ENCODE peak calls at places on chromosomes 3 and 15, in six cellular contexts. One of them, this sample, is unnamed.

GRCh38 chr15:43510230-43511011 is 7.0 kb upstream of the MAP1A start:
- DNase-seq in posterior cingulate gyrus: peak; percentile 99
- DNase-seq in neural crest cell: peak; percentile 95
- DNase-seq in mesothelial cell of epicardium: peak; percentile 98
- DNase-seq in astrocyte of the hippocampus: peak; percentile 100
- DNase-seq in left ventricle myocardium superior: peak; percentile 100
- DNase-seq in this sample: peak; percentile 97

GRCh38 chr3:43766672-43767465 is 76.1 kb downstream of the ABHD5 start:
- DNase-seq in posterior cingulate gyrus: no peak
- DNase-seq in neural crest cell: no peak
- DNase-seq in mesothelial cell of epicardium: no peak
- DNase-seq in astrocyte of the hippocampus: peak; percentile 35
- DNase-seq in left ventricle myocardium superior: no peak
- DNase-seq in this sample: no peak

GRCh38 chr15:51380999-51381806 is 39.7 kb downstream of the GLDN start:
- DNase-seq in posterior cingulate gyrus: peak; percentile 57
- DNase-seq in neural crest cell: peak; percentile 44
- DNase-seq in mesothelial cell of epicardium: no peak
- DNase-seq in astrocyte of the hippocampus: peak; percentile 83
- DNase-seq in left ventricle myocardium superior: peak; percentile 39
- DNase-seq in this sample: no peak

GRCh38 chr15:83061680-83062079 is 5.4 kb downstream of the BTBD1 start:
- DNase-seq in posterior cingulate gyrus: no peak
- DNase-seq in neural crest cell: no peak
- DNase-seq in mesothelial cell of epicardium: no peak
- DNase-seq in astrocyte of the hippocampus: peak; percentile 27
- DNase-seq in left ventricle myocardium superior: no peak
- DNase-seq in this sample: no peak

GRCh38 chr15:79329186-79329611 is 18.3 kb downstream of the TMED3 start:
- DNase-seq in posterior cingulate gyrus: no peak
- DNase-seq in neural crest cell: no peak
- DNase-seq in mesothelial cell of epicardium: no peak
- DNase-seq in astrocyte of the hippocampus: peak; percentile 65
- DNase-seq in left ventricle myocardium superior: no peak
- DNase-seq in this sample: no peak

GRCh38 chr15:58839485-58839884 is 68.4 kb downstream of the MINDY2 start:
- DNase-seq in posterior cingulate gyrus: no peak
- DNase-seq in neural crest cell: no peak
- DNase-seq in mesothelial cell of epicardium: no peak
- DNase-seq in astrocyte of the hippocampus: no peak
- DNase-seq in left ventricle myocardium superior: no peak
- DNase-seq in this sample: no peak

GRCh38 chr15:51757463-51757862 is 6.1 kb downstream of the TMOD2 start:
- DNase-seq in posterior cingulate gyrus: no peak
- DNase-seq in neural crest cell: no peak
- DNase-seq in mesothelial cell of epicardium: no peak
- DNase-seq in astrocyte of the hippocampus: no peak
- DNase-seq in left ventricle myocardium superior: no peak
- DNase-seq in this sample: no peak

GRCh38 chr15:53910236-53910849 is 67.9 kb upstream of the UNC13C start:
- DNase-seq in posterior cingulate gyrus: no peak
- DNase-seq in neural crest cell: no peak
- DNase-seq in mesothelial cell of epicardium: no peak
- DNase-seq in astrocyte of the hippocampus: peak; percentile 64
- DNase-seq in left ventricle myocardium superior: no peak
- DNase-seq in this sample: no peak

GRCh38 chr3:15541371-15541770 is 19.9 kb upstream of the COLQ start:
- DNase-seq in posterior cingulate gyrus: no peak
- DNase-seq in neural crest cell: no peak
- DNase-seq in mesothelial cell of epicardium: no peak
- DNase-seq in astrocyte of the hippocampus: no peak
- DNase-seq in left ventricle myocardium superior: no peak
- DNase-seq in this sample: no peak

GRCh38 chr3:65342084-65342683 is 654.4 kb upstream of the ADAMTS9 start:
- DNase-seq in posterior cingulate gyrus: no peak
- DNase-seq in neural crest cell: peak; percentile 56
- DNase-seq in mesothelial cell of epicardium: peak; percentile 23
- DNase-seq in astrocyte of the hippocampus: peak; percentile 33
- DNase-seq in left ventricle myocardium superior: peak; percentile 72
- DNase-seq in this sample: peak; percentile 32

GRCh38 chr3:52428151-52429005 is 16.5 kb downstream of the SEMA3G start:
- DNase-seq in posterior cingulate gyrus: peak; percentile 55
- DNase-seq in neural crest cell: peak; percentile 53
- DNase-seq in mesothelial cell of epicardium: no peak
- DNase-seq in astrocyte of the hippocampus: peak; percentile 81
- DNase-seq in left ventricle myocardium superior: no peak
- DNase-seq in this sample: no peak

GRCh38 chr15:48868549-48868948 is 9.4 kb upstream of the EID1 start:
- DNase-seq in posterior cingulate gyrus: no peak
- DNase-seq in neural crest cell: no peak
- DNase-seq in mesothelial cell of epicardium: no peak
- DNase-seq in astrocyte of the hippocampus: peak; percentile 36
- DNase-seq in left ventricle myocardium superior: no peak
- DNase-seq in this sample: no peak

GRCh38 chr3:171982829-171983228 is 56.5 kb upstream of the FNDC3B start:
- DNase-seq in posterior cingulate gyrus: no peak
- DNase-seq in neural crest cell: no peak
- DNase-seq in mesothelial cell of epicardium: no peak
- DNase-seq in astrocyte of the hippocampus: peak; percentile 45
- DNase-seq in left ventricle myocardium superior: no peak
- DNase-seq in this sample: no peak

This sample was measured in progenitor cell of endocrine pancreas.